ENCODE peak calls at places on chromosomes 3 and 15, in nine cellular contexts. One of them, this sample, is unnamed. For H3K4me1, the result is how much of the 10 kb centered on the place peaks cover.

GRCh38 chr15:92936693-92937092 is 36.6 kb downstream of the CHD2 start:
- DNase-seq in pancreas: no peak
- DNase-seq in naive thymus-derived CD4-positive, alpha-beta T cell: no peak
- DNase-seq in adipocyte: no peak
- DNase-seq in osteoblast: no peak
- DNase-seq in fibroblast of lung: no peak
- DNase-seq in neuronal stem cell: no peak
- DNase-seq in keratinocyte: no peak
- DNase-seq in left ventricle myocardium inferior: no peak
- DNase-seq in this sample: no peak

GRCh38 chr15:87570186-87570585 is 686.4 kb downstream of the NTRK3 start:
- DNase-seq in fibroblast of lung: peak
- DNase-seq in osteoblast: no peak
- DNase-seq in neuronal stem cell: no peak
- DNase-seq in pancreas: no peak
- DNase-seq in naive thymus-derived CD4-positive, alpha-beta T cell: no peak
- DNase-seq in keratinocyte: no peak
- DNase-seq in adipocyte: no peak
- DNase-seq in left ventricle myocardium inferior: no peak
- DNase-seq in this sample: no peak

GRCh38 chr3:42667096-42667522 is 13.6 kb downstream of the ZBTB47 start:
- DNase-seq in fibroblast of lung: no peak
- DNase-seq in osteoblast: peak
- DNase-seq in naive thymus-derived CD4-positive, alpha-beta T cell: no peak
- DNase-seq in keratinocyte: no peak
- DNase-seq in neuronal stem cell: no peak
- DNase-seq in adipocyte: no peak
- DNase-seq in pancreas: no peak
- DNase-seq in left ventricle myocardium inferior: no peak
- DNase-seq in this sample: no peak

GRCh38 chr15:70096215-70096974 is 1.3 kb downstream of the TLE3 start:
- DNase-seq in fibroblast of lung: peak
- DNase-seq in left ventricle myocardium inferior: no peak
- DNase-seq in naive thymus-derived CD4-positive, alpha-beta T cell: peak
- DNase-seq in osteoblast: peak
- DNase-seq in neuronal stem cell: peak
- DNase-seq in keratinocyte: no peak
- DNase-seq in pancreas: peak
- DNase-seq in adipocyte: peak
- DNase-seq in this sample: no peak

GRCh38 chr3:98791341-98792325 is 28.5 kb downstream of the ST3GAL6 start:
- DNase-seq in neuronal stem cell: no peak
- DNase-seq in left ventricle myocardium inferior: no peak
- DNase-seq in keratinocyte: no peak
- DNase-seq in fibroblast of lung: peak
- DNase-seq in adipocyte: no peak
- DNase-seq in pancreas: no peak
- DNase-seq in naive thymus-derived CD4-positive, alpha-beta T cell: no peak
- DNase-seq in osteoblast: no peak
- DNase-seq in this sample: no peak

GRCh38 chr15:99536422-99537033 is 29.3 kb upstream of the MEF2A start:
- DNase-seq in adipocyte: peak
- DNase-seq in neuronal stem cell: no peak
- DNase-seq in pancreas: no peak
- DNase-seq in left ventricle myocardium inferior: no peak
- DNase-seq in osteoblast: peak
- DNase-seq in fibroblast of lung: peak
- DNase-seq in keratinocyte: no peak
- DNase-seq in naive thymus-derived CD4-positive, alpha-beta T cell: no peak
- DNase-seq in this sample: no peak

GRCh38 chr15:64697911-64698369 is 77.4 kb downstream of the RBPMS2 start:
- DNase-seq in fibroblast of lung: peak
- DNase-seq in neuronal stem cell: no peak
- DNase-seq in osteoblast: peak
- DNase-seq in naive thymus-derived CD4-positive, alpha-beta T cell: no peak
- DNase-seq in adipocyte: peak
- DNase-seq in left ventricle myocardium inferior: no peak
- DNase-seq in keratinocyte: peak
- DNase-seq in pancreas: no peak
- DNase-seq in this sample: no peak

GRCh38 chr3:114179575-114179974 is 723 bp upstream of the DRD3 start:
- DNase-seq in adipocyte: peak
- DNase-seq in osteoblast: no peak
- DNase-seq in keratinocyte: no peak
- DNase-seq in left ventricle myocardium inferior: no peak
- DNase-seq in fibroblast of lung: peak
- DNase-seq in pancreas: no peak
- DNase-seq in neuronal stem cell: no peak
- DNase-seq in naive thymus-derived CD4-positive, alpha-beta T cell: no peak
- DNase-seq in this sample: no peak

GRCh38 chr3:11587766-11588165 is 55.9 kb downstream of the VGLL4 start:
- DNase-seq in fibroblast of lung: no peak
- DNase-seq in left ventricle myocardium inferior: no peak
- DNase-seq in adipocyte: no peak
- DNase-seq in keratinocyte: no peak
- DNase-seq in pancreas: no peak
- DNase-seq in neuronal stem cell: no peak
- DNase-seq in naive thymus-derived CD4-positive, alpha-beta T cell: no peak
- DNase-seq in osteoblast: no peak
- DNase-seq in this sample: no peak

GRCh38 chr3:112651516-112651915 is 10.6 kb upstream of the CCDC80 start:
- DNase-seq in fibroblast of lung: peak
- DNase-seq in adipocyte: peak
- DNase-seq in left ventricle myocardium inferior: no peak
- DNase-seq in neuronal stem cell: no peak
- DNase-seq in pancreas: no peak
- DNase-seq in keratinocyte: no peak
- DNase-seq in osteoblast: peak
- DNase-seq in naive thymus-derived CD4-positive, alpha-beta T cell: no peak
- DNase-seq in this sample: no peak

GRCh38 chr15:26970712-26971210 is at the start of gene GABRG3:
- DNase-seq in adipocyte: no peak
- DNase-seq in naive thymus-derived CD4-positive, alpha-beta T cell: no peak
- DNase-seq in neuronal stem cell: peak
- DNase-seq in osteoblast: no peak
- DNase-seq in left ventricle myocardium inferior: no peak
- DNase-seq in keratinocyte: no peak
- DNase-seq in pancreas: peak
- DNase-seq in fibroblast of lung: peak
- DNase-seq in this sample: no peak

GRCh38 chr3:86937306-86937791 is 53.6 kb downstream of the VGLL3 start:
- DNase-seq in osteoblast: peak
- DNase-seq in naive thymus-derived CD4-positive, alpha-beta T cell: no peak
- DNase-seq in fibroblast of lung: peak
- DNase-seq in pancreas: no peak
- DNase-seq in keratinocyte: peak
- DNase-seq in neuronal stem cell: no peak
- DNase-seq in adipocyte: peak
- DNase-seq in left ventricle myocardium inferior: peak
- DNase-seq in this sample: no peak

GRCh38 chr3:32391643-32392529 is at the start of gene CMTM7:
- DNase-seq in left ventricle myocardium inferior: peak
- DNase-seq in naive thymus-derived CD4-positive, alpha-beta T cell: peak
- DNase-seq in adipocyte: peak
- DNase-seq in keratinocyte: no peak
- DNase-seq in pancreas: peak
- DNase-seq in osteoblast: peak
- DNase-seq in neuronal stem cell: peak
- DNase-seq in fibroblast of lung: peak
- DNase-seq in this sample: no peak
- H3K4me1 ChIP-seq in left ventricle myocardium inferior: under half
- H3K4me1 ChIP-seq in naive thymus-derived CD4-positive, alpha-beta T cell: under half
- H3K4me1 ChIP-seq in adipocyte: under half
- H3K4me1 ChIP-seq in keratinocyte: under half
- H3K4me1 ChIP-seq in pancreas: under half
- H3K4me1 ChIP-seq in osteoblast: under half
- H3K4me1 ChIP-seq in neuronal stem cell: under half
- H3K4me1 ChIP-seq in fibroblast of lung: under half
- H3K4me1 ChIP-seq in this sample: under half

GRCh38 chr3:16918683-16919025 is 33.9 kb downstream of the PLCL2 start:
- DNase-seq in neuronal stem cell: no peak
- DNase-seq in naive thymus-derived CD4-positive, alpha-beta T cell: no peak
- DNase-seq in fibroblast of lung: no peak
- DNase-seq in left ventricle myocardium inferior: no peak
- DNase-seq in adipocyte: no peak
- DNase-seq in keratinocyte: no peak
- DNase-seq in pancreas: no peak
- DNase-seq in osteoblast: no peak
- DNase-seq in this sample: no peak
- H3K4me1 ChIP-seq in neuronal stem cell: under half
- H3K4me1 ChIP-seq in naive thymus-derived CD4-positive, alpha-beta T cell: under half
- H3K4me1 ChIP-seq in fibroblast of lung: under half
- H3K4me1 ChIP-seq in left ventricle myocardium inferior: half or more
- H3K4me1 ChIP-seq in adipocyte: under half
- H3K4me1 ChIP-seq in keratinocyte: under half
- H3K4me1 ChIP-seq in pancreas: under half
- H3K4me1 ChIP-seq in osteoblast: under half
- H3K4me1 ChIP-seq in this sample: under half

DNA sequence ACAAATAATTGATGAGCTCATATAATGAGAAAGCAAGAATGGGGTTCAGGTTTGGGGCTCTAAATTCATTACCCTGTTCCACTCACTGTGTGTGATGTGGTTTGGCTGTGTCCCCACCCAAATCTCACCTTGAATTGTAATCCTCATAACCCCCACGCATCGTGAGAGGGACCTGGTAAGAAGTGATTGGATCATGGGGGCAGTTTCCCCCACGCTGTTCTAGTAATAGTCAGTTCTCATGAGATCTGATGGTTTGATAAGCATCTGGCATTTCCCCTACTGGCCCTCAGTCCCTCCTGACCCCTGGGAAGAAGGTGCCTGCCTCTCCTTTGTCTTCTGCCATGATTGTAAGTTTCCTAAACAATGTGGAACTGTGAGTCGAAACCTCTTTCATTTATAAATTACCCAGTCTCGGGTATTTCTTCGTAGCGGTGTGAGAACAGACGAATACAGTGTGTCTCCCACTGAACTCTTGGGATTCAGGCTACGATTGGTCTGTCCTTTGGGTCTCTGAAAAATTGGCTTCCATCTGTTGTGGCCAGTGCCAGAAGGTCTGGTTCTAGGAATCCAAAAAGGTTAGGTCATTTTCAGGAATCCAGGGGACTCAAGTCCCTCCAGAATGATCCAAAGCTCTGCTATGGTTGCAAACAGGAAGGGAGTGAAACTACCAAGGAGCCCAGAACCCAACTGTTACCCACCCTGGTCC is 87.7 kb downstream of the XXYLT1 start:
- DNase-seq in pancreas: no peak
- DNase-seq in neuronal stem cell: no peak
- DNase-seq in adipocyte: no peak
- DNase-seq in fibroblast of lung: peak
- DNase-seq in osteoblast: no peak
- DNase-seq in left ventricle myocardium inferior: no peak
- DNase-seq in keratinocyte: no peak
- DNase-seq in naive thymus-derived CD4-positive, alpha-beta T cell: no peak
- DNase-seq in this sample: no peak
- H3K4me1 ChIP-seq in pancreas: under half
- H3K4me1 ChIP-seq in neuronal stem cell: under half
- H3K4me1 ChIP-seq in adipocyte: half or more
- H3K4me1 ChIP-seq in fibroblast of lung: under half
- H3K4me1 ChIP-seq in osteoblast: under half
- H3K4me1 ChIP-seq in left ventricle myocardium inferior: half or more
- H3K4me1 ChIP-seq in keratinocyte: under half
- H3K4me1 ChIP-seq in naive thymus-derived CD4-positive, alpha-beta T cell: under half
- H3K4me1 ChIP-seq in this sample: half or more

GRCh38 chr3:149584236-149584635 is 73.6 kb downstream of the WWTR1 start:
- DNase-seq in pancreas: no peak
- DNase-seq in left ventricle myocardium inferior: no peak
- DNase-seq in neuronal stem cell: no peak
- DNase-seq in keratinocyte: no peak
- DNase-seq in adipocyte: no peak
- DNase-seq in naive thymus-derived CD4-positive, alpha-beta T cell: no peak
- DNase-seq in osteoblast: no peak
- DNase-seq in fibroblast of lung: no peak
- DNase-seq in this sample: no peak

GRCh38 chr3:149582395-149582794 is 75.4 kb downstream of the WWTR1 start:
- DNase-seq in pancreas: no peak
- DNase-seq in osteoblast: no peak
- DNase-seq in adipocyte: no peak
- DNase-seq in fibroblast of lung: no peak
- DNase-seq in neuronal stem cell: no peak
- DNase-seq in keratinocyte: no peak
- DNase-seq in left ventricle myocardium inferior: no peak
- DNase-seq in naive thymus-derived CD4-positive, alpha-beta T cell: no peak
- DNase-seq in this sample: no peak

GRCh38 chr3:149587383-149587782 is 70.4 kb downstream of the WWTR1 start:
- DNase-seq in keratinocyte: no peak
- DNase-seq in osteoblast: no peak
- DNase-seq in neuronal stem cell: no peak
- DNase-seq in fibroblast of lung: no peak
- DNase-seq in naive thymus-derived CD4-positive, alpha-beta T cell: no peak
- DNase-seq in left ventricle myocardium inferior: no peak
- DNase-seq in adipocyte: no peak
- DNase-seq in pancreas: no peak
- DNase-seq in this sample: no peak

GRCh38 chr3:149586871-149587270 is 71.0 kb downstream of the WWTR1 start:
- DNase-seq in left ventricle myocardium inferior: no peak
- DNase-seq in fibroblast of lung: peak
- DNase-seq in neuronal stem cell: no peak
- DNase-seq in naive thymus-derived CD4-positive, alpha-beta T cell: no peak
- DNase-seq in osteoblast: no peak
- DNase-seq in adipocyte: no peak
- DNase-seq in pancreas: no peak
- DNase-seq in keratinocyte: peak
- DNase-seq in this sample: no peak

GRCh38 chr3:149585401-149585726 is 72.5 kb downstream of the WWTR1 start:
- DNase-seq in pancreas: no peak
- DNase-seq in fibroblast of lung: peak
- DNase-seq in naive thymus-derived CD4-positive, alpha-beta T cell: no peak
- DNase-seq in neuronal stem cell: no peak
- DNase-seq in left ventricle myocardium inferior: no peak
- DNase-seq in adipocyte: no peak
- DNase-seq in osteoblast: no peak
- DNase-seq in keratinocyte: no peak
- DNase-seq in this sample: no peak
- H3K4me1 ChIP-seq in pancreas: under half
- H3K4me1 ChIP-seq in fibroblast of lung: under half
- H3K4me1 ChIP-seq in naive thymus-derived CD4-positive, alpha-beta T cell: under half
- H3K4me1 ChIP-seq in neuronal stem cell: under half
- H3K4me1 ChIP-seq in left ventricle myocardium inferior: half or more
- H3K4me1 ChIP-seq in adipocyte: half or more
- H3K4me1 ChIP-seq in osteoblast: half or more
- H3K4me1 ChIP-seq in keratinocyte: half or more
- H3K4me1 ChIP-seq in this sample: under half